ENCODE peak calls at places on chromosomes 12 and 14, in ten cellular contexts. E is heart left ventricle; A is tibial artery; L is CD8-positive, alpha-beta T cell; T is left lung; U is transverse colon; N is A549; S is stomach; M is upper lobe of right lung; K is body of pancreas. Z is an unnamed sample. For H3K4me1, the result is how much of the 10 kb centered on the place peaks cover.

GRCh38 chr14:68947802-68948201 is 31.3 kb downstream of the ACTN1 start:
- DNase-seq in E (peak), A (peak), L (no peak), T (no peak), U (peak), N (peak), S (peak), M (no peak), K (peak), Z (no peak)

GRCh38 chr14:61730756-61731373 is 31.4 kb upstream of the SNAPC1 start:
- DNase-seq in E (no peak), A (no peak), L (no peak), T (no peak), U (no peak), N (no peak), S (no peak), M (no peak), K (no peak), Z (no peak)

GRCh38 chr12:678747-679712 is 15.8 kb upstream of the NINJ2 start:
- DNase-seq in E (no peak), A (no peak), L (no peak), T (no peak), U (no peak), N (no peak), S (no peak), M (no peak), K (no peak), Z (no peak)

GRCh38 chr14:76867536-76868452 is 41.6 kb downstream of the LRRC74A start:
- DNase-seq in E (peak), A (no peak), L (peak), T (peak), U (peak), N (no peak), S (peak), M (peak), K (peak), Z (peak)

GRCh38 chr12:34595749-34596733 is 573.7 kb downstream of the ALG10 start:
- DNase-seq in E (no peak), A (no peak), L (no peak), T (no peak), U (peak), N (no peak), S (no peak), M (peak), K (no peak), Z (peak)

GRCh38 chr12:1217191-1217949 is 226.3 kb downstream of the ERC1 start:
- DNase-seq in E (no peak), A (no peak), L (no peak), T (no peak), U (no peak), N (peak), S (no peak), M (no peak), K (no peak), Z (no peak)

GRCh38 chr14:25570483-25570882 is 520.5 kb upstream of the STXBP6 start:
- DNase-seq in E (no peak), A (no peak), L (no peak), T (no peak), U (no peak), N (no peak), S (no peak), M (no peak), K (peak), Z (no peak)

GRCh38 chr12:118336123-118336522 is 36.6 kb downstream of the TAOK3 start:
- DNase-seq in E (no peak), A (no peak), L (no peak), T (no peak), U (no peak), N (peak), S (no peak), M (no peak), K (no peak), Z (no peak)

GRCh38 chr12:90543393-90543792 is 411.6 kb downstream of the CCER1 start:
- DNase-seq in E (no peak), A (no peak), L (no peak), T (no peak), U (no peak), N (no peak), S (no peak), M (no peak), K (no peak), Z (no peak)

GRCh38 chr12:15796493-15797141 is 7.4 kb upstream of the EPS8 start:
- DNase-seq in E (no peak), A (no peak), L (no peak), T (no peak), U (no peak), N (peak), S (no peak), M (no peak), K (no peak), Z (no peak)

GRCh38 chr12:71439613-71440392 is at the start of gene LGR5:
- DNase-seq in E (no peak), A (no peak), L (no peak), T (no peak), U (peak), N (peak), S (no peak), M (peak), K (peak), Z (no peak)

GRCh38 chr12:17266856-17267255 is 660.9 kb upstream of the LMO3 start:
- DNase-seq in E (no peak), A (no peak), L (no peak), T (no peak), U (no peak), N (no peak), S (no peak), M (no peak), K (no peak), Z (no peak)

GRCh38 chr14:60310086-60310684 is 61.2 kb downstream of the PPM1A start:
- DNase-seq in E (no peak), A (no peak), L (no peak), T (no peak), U (no peak), N (no peak), S (no peak), M (no peak), K (no peak), Z (no peak)

GRCh38 chr12:24494401-24494800 is 454.5 kb downstream of the BCAT1 start:
- DNase-seq in E (no peak), A (no peak), L (no peak), T (no peak), U (no peak), N (no peak), S (no peak), M (no peak), K (no peak), Z (no peak)

DNA sequence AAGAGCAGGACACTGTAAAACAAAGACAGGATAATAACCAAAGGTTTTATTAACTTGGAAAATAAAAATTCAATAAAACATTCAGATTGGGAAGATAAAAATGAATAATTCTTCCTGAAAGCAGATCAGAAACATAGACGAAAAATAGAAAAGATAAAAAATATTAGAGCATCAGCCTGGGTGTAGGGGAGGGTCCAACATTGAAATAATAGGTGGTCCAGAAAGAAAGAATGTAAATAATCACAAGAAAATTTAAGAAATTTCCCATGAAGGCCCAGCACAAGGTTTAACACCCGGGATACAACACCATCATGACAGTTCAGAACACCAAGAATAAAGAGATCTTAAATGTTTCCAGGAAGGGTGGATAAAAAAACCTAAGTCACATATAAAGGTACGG is 31.0 kb upstream of the DICER1 start:
- DNase-seq in E (no peak), A (no peak), L (no peak), T (no peak), U (no peak), N (no peak), S (no peak), M (no peak), K (no peak), Z (no peak)
- H3K4me1 ChIP-seq in E (under half), A (under half), L (under half), T (under half), U (under half), N (under half), S (half or more), M (under half), K (under half), Z (half or more)

GRCh38 chr12:76422154-76422877 is 74.1 kb upstream of the BBS10 start:
- DNase-seq in E (no peak), A (no peak), L (no peak), T (no peak), U (no peak), N (no peak), S (no peak), M (no peak), K (no peak), Z (no peak)
- H3K27ac ChIP-seq in E (no peak), A (no peak), L (no peak), T (no peak), U (no peak), N (no peak), S (no peak), M (no peak), K (no peak), Z (no peak)

GRCh38 chr12:51293693-51294092 is 23.5 kb upstream of the SMAGP start:
- DNase-seq in E (no peak), A (no peak), L (no peak), T (no peak), U (no peak), N (no peak), S (no peak), M (no peak), K (no peak), Z (no peak)
- TF ChIP-seq CTCF in E (no peak), A (no peak), L (no peak), T (no peak), U (no peak), N (no peak), S (no peak), M (no peak), K (no peak), Z (no peak)

DNA sequence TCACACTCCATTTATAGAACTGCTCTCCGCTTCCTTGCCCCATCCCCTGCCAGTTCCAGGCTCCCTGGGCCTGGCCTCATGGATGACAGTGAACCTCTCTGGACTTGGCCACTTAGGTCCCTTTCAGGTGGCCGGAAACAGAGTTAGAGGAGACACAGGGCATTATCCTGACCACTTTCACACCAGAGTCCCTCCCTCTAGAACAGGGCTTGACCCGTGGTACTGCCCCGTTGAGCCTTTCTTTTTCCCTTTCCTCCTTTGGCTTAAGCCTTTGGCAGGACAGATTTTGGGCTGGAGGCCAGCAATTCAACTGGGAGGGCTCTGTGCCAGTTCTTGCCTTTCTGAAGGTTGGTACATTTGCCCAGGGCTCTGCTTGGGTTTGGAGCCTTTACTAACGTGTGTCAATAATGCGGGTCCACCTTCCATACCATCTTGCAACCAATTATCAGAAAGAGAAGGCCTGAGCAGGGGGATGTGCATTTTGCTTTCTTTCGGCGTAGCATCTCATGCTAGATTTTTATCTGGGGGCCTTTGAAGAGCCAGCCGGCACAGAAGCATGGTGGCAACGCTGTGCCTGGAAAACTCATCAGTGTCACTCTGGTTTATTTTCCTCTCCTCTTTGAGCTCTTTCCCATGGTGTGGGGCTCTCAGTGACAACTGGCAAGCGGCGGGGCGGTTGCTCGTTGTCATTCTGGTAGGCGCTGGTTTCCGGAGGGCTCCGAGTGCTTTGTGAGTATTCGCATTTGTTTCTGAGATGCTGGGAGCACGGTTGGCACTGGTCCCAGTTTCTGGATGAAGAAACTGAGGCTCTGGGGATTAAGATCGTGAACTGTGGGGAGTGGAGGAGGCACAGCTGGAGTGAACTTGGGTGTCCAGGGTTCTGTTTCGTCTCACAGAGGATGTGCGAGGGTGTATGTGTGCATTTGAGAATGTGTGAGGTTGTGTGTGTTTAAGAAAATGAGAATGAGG is 23.0 kb downstream of the TPCN1 start:
- DNase-seq in E (peak), A (peak), L (no peak), T (no peak), U (peak), N (no peak), S (peak), M (peak), K (peak), Z (peak)
- H3K4me1 ChIP-seq in E (half or more), A (half or more), L (under half), T (half or more), U (half or more), N (under half), S (half or more), M (half or more), K (half or more), Z (half or more)

GRCh38 chr12:103772367-103773108 is 68.5 kb downstream of the NT5DC3 start:
- DNase-seq in E (no peak), A (no peak), L (no peak), T (no peak), U (no peak), N (no peak), S (no peak), M (no peak), K (no peak), Z (no peak)

GRCh38 chr12:103769240-103769945 is 71.6 kb downstream of the NT5DC3 start:
- DNase-seq in E (no peak), A (no peak), L (no peak), T (no peak), U (no peak), N (no peak), S (no peak), M (no peak), K (no peak), Z (no peak)

GRCh38 chr12:103774977-103775560 is 66.0 kb downstream of the NT5DC3 start:
- DNase-seq in E (no peak), A (no peak), L (no peak), T (no peak), U (no peak), N (no peak), S (no peak), M (no peak), K (no peak), Z (no peak)

GRCh38 chr12:103771466-103771865 is 69.6 kb downstream of the NT5DC3 start:
- DNase-seq in E (no peak), A (peak), L (no peak), T (no peak), U (peak), N (peak), S (peak), M (no peak), K (peak), Z (no peak)

DNA sequence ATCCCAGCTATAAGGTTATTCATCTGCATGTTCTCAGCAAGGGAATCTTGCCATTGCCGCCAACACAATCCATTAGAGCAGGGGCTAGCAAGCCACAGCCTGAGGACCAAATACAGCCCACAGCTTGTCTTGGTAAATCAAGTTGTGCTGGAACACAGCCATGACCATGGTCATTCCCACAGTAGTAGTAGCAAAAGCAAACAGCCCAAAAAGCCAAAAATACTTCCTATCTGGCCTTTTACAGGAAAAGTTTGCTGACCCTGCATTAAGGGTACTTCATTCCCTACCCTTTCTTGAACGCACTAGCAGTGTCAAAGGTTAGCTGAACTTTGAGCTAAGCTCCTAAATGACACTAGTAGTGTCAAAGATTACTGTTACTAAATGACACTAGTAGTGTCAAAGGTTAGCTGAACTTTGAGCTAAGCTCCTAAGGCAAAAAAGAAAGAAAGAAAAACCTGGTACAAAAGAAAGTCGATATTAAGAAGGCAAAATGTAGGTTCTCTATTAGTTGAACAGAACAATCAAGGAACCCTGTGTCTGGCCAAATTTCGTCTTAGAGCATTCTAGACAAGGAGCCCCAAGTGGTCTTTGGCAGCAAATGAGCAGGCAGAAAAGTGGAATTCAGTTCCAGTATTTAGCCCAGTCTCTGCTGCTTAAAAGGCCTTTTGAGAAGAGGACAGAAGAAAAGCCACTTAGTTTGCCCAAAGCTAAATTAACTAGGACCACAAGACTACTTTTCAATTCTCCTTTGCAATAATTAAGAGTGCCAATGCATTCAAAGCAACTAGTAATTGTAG is 67.7 kb downstream of the NT5DC3 start:
- DNase-seq in E (no peak), A (no peak), L (no peak), T (no peak), U (no peak), N (no peak), S (no peak), M (no peak), K (no peak), Z (no peak)
- H3K27ac ChIP-seq in E (no peak), A (peak), L (no peak), T (no peak), U (peak), N (no peak), S (no peak), M (no peak), K (no peak), Z (no peak)

GRCh38 chr14:106518054-106518943 is 991.9 kb downstream of the TMEM121 start:
- DNase-seq in E (no peak), A (no peak), L (peak), T (no peak), U (peak), N (peak), S (peak), M (peak), K (peak), Z (peak)
- TF ChIP-seq CTCF in E (no peak), A (no peak), L (peak), T (peak), U (peak), N (no peak), S (no peak), M (peak), K (no peak), Z (peak)

DNA sequence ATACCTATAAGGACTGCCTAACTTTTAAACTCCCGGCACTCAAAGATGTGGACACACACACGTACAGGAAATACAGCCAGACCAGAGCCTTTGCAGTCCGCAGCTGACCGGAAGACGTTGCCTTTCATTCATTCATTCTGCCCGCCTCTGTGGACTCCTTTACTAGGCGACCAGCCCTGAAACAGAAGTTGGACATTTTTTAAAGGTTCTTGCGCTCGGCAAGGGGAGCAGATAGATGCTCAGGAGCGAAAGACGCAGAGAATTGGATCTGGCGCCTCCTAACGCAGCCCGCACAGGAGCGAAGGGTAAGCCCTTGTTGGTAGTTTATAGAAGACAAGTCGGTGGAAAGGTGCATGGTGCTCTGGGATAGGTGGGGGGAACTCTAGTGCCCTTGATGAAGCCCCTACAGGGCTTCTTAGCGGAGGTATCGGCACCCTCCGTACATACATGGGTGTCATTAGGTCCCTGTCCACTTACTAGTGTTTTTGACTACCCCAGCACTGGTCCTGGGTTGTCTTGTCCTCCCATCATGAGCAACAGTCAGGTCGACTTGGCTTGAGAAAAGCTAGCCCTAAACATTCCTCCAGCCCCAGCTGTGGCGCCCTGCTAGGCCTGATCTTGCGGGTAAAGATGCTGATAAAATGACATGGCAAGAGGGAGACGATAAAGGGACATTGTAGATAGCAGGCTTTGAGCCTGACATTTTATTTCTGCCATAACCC is at the start of gene KDM2B:
- DNase-seq in E (no peak), A (peak), L (peak), T (no peak), U (peak), N (no peak), S (peak), M (no peak), K (peak), Z (no peak)
- H3K4me1 ChIP-seq in E (under half), A (under half), L (under half), T (under half), U (under half), N (under half), S (half or more), M (under half), K (under half), Z (under half)

GRCh38 chr14:73567951-73568885 is 795 bp upstream of the ACOT2 start:
- DNase-seq in E (no peak), A (no peak), L (no peak), T (no peak), U (no peak), N (no peak), S (no peak), M (no peak), K (no peak), Z (no peak)
- H3K27ac ChIP-seq in E (peak), A (peak), L (peak), T (peak), U (peak), N (peak), S (peak), M (peak), K (peak), Z (peak)